ENCODE peak calls at places on chromosome 9, in ten cellular contexts. One of them, this sample, is unnamed.

GRCh38 chr9:23117621-23118020 is 671.0 kb downstream of the DMRTA1 start:
- DNase-seq in GM12878: no peak
- DNase-seq in tibial nerve: no peak
- DNase-seq in ovary: no peak
- DNase-seq in SK-N-SH: no peak
- DNase-seq in stomach: no peak
- DNase-seq in A549: no peak
- DNase-seq in sigmoid colon: no peak
- DNase-seq in suprapubic skin: no peak
- DNase-seq in H1: no peak
- DNase-seq in this sample: no peak

GRCh38 chr9:136985027-136985602 is 2.3 kb downstream of the LCNL1 start:
- DNase-seq in GM12878: no peak
- DNase-seq in tibial nerve: no peak
- DNase-seq in ovary: no peak
- DNase-seq in SK-N-SH: no peak
- DNase-seq in stomach: no peak
- DNase-seq in A549: no peak
- DNase-seq in sigmoid colon: no peak
- DNase-seq in suprapubic skin: no peak
- DNase-seq in H1: peak
- DNase-seq in this sample: no peak

GRCh38 chr9:91945277-91946074 is 4.6 kb downstream of the ROR2 start:
- DNase-seq in GM12878: no peak
- DNase-seq in tibial nerve: no peak
- DNase-seq in ovary: peak
- DNase-seq in SK-N-SH: peak
- DNase-seq in stomach: peak
- DNase-seq in A549: no peak
- DNase-seq in sigmoid colon: peak
- DNase-seq in suprapubic skin: no peak
- DNase-seq in H1: no peak
- DNase-seq in this sample: peak

GRCh38 chr9:126146254-126147145 is 180.1 kb upstream of the MVB12B start:
- DNase-seq in GM12878: peak
- DNase-seq in tibial nerve: no peak
- DNase-seq in ovary: no peak
- DNase-seq in SK-N-SH: peak
- DNase-seq in stomach: peak
- DNase-seq in A549: peak
- DNase-seq in sigmoid colon: no peak
- DNase-seq in suprapubic skin: no peak
- DNase-seq in H1: peak
- DNase-seq in this sample: peak

GRCh38 chr9:132894857-132895846 is 16.5 kb downstream of the SPACA9 start:
- DNase-seq in GM12878: no peak
- DNase-seq in tibial nerve: no peak
- DNase-seq in ovary: no peak
- DNase-seq in SK-N-SH: no peak
- DNase-seq in stomach: no peak
- DNase-seq in A549: no peak
- DNase-seq in sigmoid colon: no peak
- DNase-seq in suprapubic skin: peak
- DNase-seq in H1: no peak
- DNase-seq in this sample: no peak

GRCh38 chr9:137750563-137750962 is 127.0 kb upstream of the CACNA1B start:
- DNase-seq in GM12878: no peak
- DNase-seq in tibial nerve: no peak
- DNase-seq in ovary: no peak
- DNase-seq in SK-N-SH: no peak
- DNase-seq in stomach: no peak
- DNase-seq in A549: no peak
- DNase-seq in sigmoid colon: no peak
- DNase-seq in suprapubic skin: no peak
- DNase-seq in H1: no peak
- DNase-seq in this sample: no peak

GRCh38 chr9:135242406-135242805 is 154.9 kb downstream of the OLFM1 start:
- DNase-seq in GM12878: no peak
- DNase-seq in tibial nerve: no peak
- DNase-seq in ovary: no peak
- DNase-seq in SK-N-SH: no peak
- DNase-seq in stomach: no peak
- DNase-seq in A549: no peak
- DNase-seq in sigmoid colon: peak
- DNase-seq in suprapubic skin: no peak
- DNase-seq in H1: no peak
- DNase-seq in this sample: no peak

GRCh38 chr9:129900263-129901041 is 65.2 kb downstream of the USP20 start:
- DNase-seq in GM12878: peak
- DNase-seq in tibial nerve: no peak
- DNase-seq in ovary: no peak
- DNase-seq in SK-N-SH: no peak
- DNase-seq in stomach: no peak
- DNase-seq in A549: no peak
- DNase-seq in sigmoid colon: no peak
- DNase-seq in suprapubic skin: no peak
- DNase-seq in H1: no peak
- DNase-seq in this sample: no peak

GRCh38 chr9:272251-273213 is 57.9 kb downstream of the DOCK8 start:
- DNase-seq in GM12878: peak
- DNase-seq in tibial nerve: no peak
- DNase-seq in ovary: no peak
- DNase-seq in SK-N-SH: no peak
- DNase-seq in stomach: peak
- DNase-seq in A549: no peak
- DNase-seq in sigmoid colon: no peak
- DNase-seq in suprapubic skin: no peak
- DNase-seq in H1: no peak
- DNase-seq in this sample: peak

GRCh38 chr9:123620258-123620657 is 264.3 kb downstream of the CRB2 start:
- DNase-seq in GM12878: no peak
- DNase-seq in tibial nerve: no peak
- DNase-seq in ovary: no peak
- DNase-seq in SK-N-SH: no peak
- DNase-seq in stomach: no peak
- DNase-seq in A549: peak
- DNase-seq in sigmoid colon: no peak
- DNase-seq in suprapubic skin: no peak
- DNase-seq in H1: no peak
- DNase-seq in this sample: no peak

GRCh38 chr9:123615381-123615780 is 259.4 kb downstream of the CRB2 start:
- DNase-seq in GM12878: no peak
- DNase-seq in tibial nerve: no peak
- DNase-seq in ovary: no peak
- DNase-seq in SK-N-SH: no peak
- DNase-seq in stomach: no peak
- DNase-seq in A549: no peak
- DNase-seq in sigmoid colon: no peak
- DNase-seq in suprapubic skin: no peak
- DNase-seq in H1: no peak
- DNase-seq in this sample: no peak

GRCh38 chr9:123617286-123617685 is 261.3 kb downstream of the CRB2 start:
- DNase-seq in GM12878: no peak
- DNase-seq in tibial nerve: no peak
- DNase-seq in ovary: no peak
- DNase-seq in SK-N-SH: no peak
- DNase-seq in stomach: no peak
- DNase-seq in A549: no peak
- DNase-seq in sigmoid colon: no peak
- DNase-seq in suprapubic skin: no peak
- DNase-seq in H1: no peak
- DNase-seq in this sample: no peak

GRCh38 chr9:123616707-123617106 is 260.7 kb downstream of the CRB2 start:
- DNase-seq in GM12878: no peak
- DNase-seq in tibial nerve: no peak
- DNase-seq in ovary: no peak
- DNase-seq in SK-N-SH: no peak
- DNase-seq in stomach: no peak
- DNase-seq in A549: no peak
- DNase-seq in sigmoid colon: no peak
- DNase-seq in suprapubic skin: no peak
- DNase-seq in H1: no peak
- DNase-seq in this sample: no peak

GRCh38 chr9:123617952-123618678 is 262.1 kb downstream of the CRB2 start:
- DNase-seq in GM12878: no peak
- DNase-seq in tibial nerve: no peak
- DNase-seq in ovary: no peak
- DNase-seq in SK-N-SH: no peak
- DNase-seq in stomach: no peak
- DNase-seq in A549: no peak
- DNase-seq in sigmoid colon: no peak
- DNase-seq in suprapubic skin: no peak
- DNase-seq in H1: no peak
- DNase-seq in this sample: no peak
- TF ChIP-seq EP300 in GM12878: no peak
- TF ChIP-seq EP300 in tibial nerve: no peak
- TF ChIP-seq EP300 in ovary: no peak
- TF ChIP-seq EP300 in SK-N-SH: no peak
- TF ChIP-seq EP300 in stomach: no peak
- TF ChIP-seq EP300 in A549: no peak
- TF ChIP-seq EP300 in sigmoid colon: no peak
- TF ChIP-seq EP300 in suprapubic skin: no peak
- TF ChIP-seq EP300 in H1: no peak
- TF ChIP-seq EP300 in this sample: no peak

DNA sequence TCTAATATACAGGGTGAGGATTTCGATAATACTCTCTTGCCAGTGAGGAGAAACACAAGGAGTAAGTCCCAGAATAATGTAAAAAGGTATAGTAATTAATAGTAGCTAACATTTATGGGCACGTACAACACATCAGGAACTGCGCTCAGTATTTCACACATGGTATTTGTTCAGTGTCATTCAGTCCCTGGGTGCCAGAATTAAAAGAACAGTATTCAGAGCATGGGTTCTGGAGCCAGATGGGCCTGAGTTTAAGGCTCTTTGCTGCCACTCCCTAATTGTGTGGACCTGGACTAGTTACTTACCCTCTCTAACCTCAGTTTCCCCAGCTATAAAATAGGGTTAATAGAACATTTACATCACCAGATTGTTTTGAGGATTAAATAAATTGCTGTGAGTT is 16.3 kb downstream of the OSTF1 start:
- DNase-seq in GM12878: no peak
- DNase-seq in tibial nerve: no peak
- DNase-seq in ovary: no peak
- DNase-seq in SK-N-SH: no peak
- DNase-seq in stomach: no peak
- DNase-seq in A549: no peak
- DNase-seq in sigmoid colon: no peak
- DNase-seq in suprapubic skin: no peak
- DNase-seq in H1: no peak
- DNase-seq in this sample: no peak
- TF ChIP-seq EP300 in GM12878: no peak
- TF ChIP-seq EP300 in tibial nerve: no peak
- TF ChIP-seq EP300 in ovary: no peak
- TF ChIP-seq EP300 in SK-N-SH: no peak
- TF ChIP-seq EP300 in stomach: no peak
- TF ChIP-seq EP300 in A549: no peak
- TF ChIP-seq EP300 in sigmoid colon: no peak
- TF ChIP-seq EP300 in suprapubic skin: no peak
- TF ChIP-seq EP300 in H1: no peak
- TF ChIP-seq EP300 in this sample: no peak

DNA sequence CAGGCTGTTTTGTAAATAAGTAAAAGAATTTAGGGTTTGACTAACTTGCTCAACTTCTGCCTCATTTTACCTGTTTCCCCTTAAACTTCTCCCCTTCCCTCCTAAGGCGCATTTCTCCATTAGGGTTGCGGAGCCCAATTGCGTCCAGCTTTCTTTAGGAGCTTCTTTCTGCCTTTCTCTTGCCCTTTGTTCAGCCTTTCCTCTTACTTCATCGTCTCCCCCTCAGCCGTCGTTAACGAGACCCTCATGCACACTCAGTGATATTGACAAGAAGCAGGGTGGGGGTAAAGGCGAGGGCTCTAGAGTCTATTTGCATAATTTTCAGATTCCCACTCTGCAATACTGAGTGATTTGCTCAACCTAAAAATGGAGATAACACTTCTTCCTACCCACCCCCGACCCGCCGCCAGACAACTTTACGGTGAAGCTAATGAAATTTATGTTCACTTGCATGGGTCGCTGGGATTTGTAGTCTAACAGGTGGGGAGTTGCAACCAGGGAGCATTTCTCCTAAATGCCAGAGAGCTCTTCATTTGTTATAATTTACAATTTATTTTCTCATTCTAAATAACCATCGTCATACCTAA is 1.3 kb upstream of the TBC1D2 start:
- DNase-seq in GM12878: no peak
- DNase-seq in tibial nerve: no peak
- DNase-seq in ovary: no peak
- DNase-seq in SK-N-SH: peak
- DNase-seq in stomach: no peak
- DNase-seq in A549: no peak
- DNase-seq in sigmoid colon: no peak
- DNase-seq in suprapubic skin: no peak
- DNase-seq in H1: no peak
- DNase-seq in this sample: no peak
- TF ChIP-seq EP300 in GM12878: no peak
- TF ChIP-seq EP300 in tibial nerve: no peak
- TF ChIP-seq EP300 in ovary: no peak
- TF ChIP-seq EP300 in SK-N-SH: no peak
- TF ChIP-seq EP300 in stomach: no peak
- TF ChIP-seq EP300 in A549: no peak
- TF ChIP-seq EP300 in sigmoid colon: no peak
- TF ChIP-seq EP300 in suprapubic skin: no peak
- TF ChIP-seq EP300 in H1: no peak
- TF ChIP-seq EP300 in this sample: no peak

GRCh38 chr9:131627846-131628820 is 82.8 kb downstream of the PRRT1B start:
- DNase-seq in GM12878: no peak
- DNase-seq in tibial nerve: no peak
- DNase-seq in ovary: no peak
- DNase-seq in SK-N-SH: no peak
- DNase-seq in stomach: peak
- DNase-seq in A549: no peak
- DNase-seq in sigmoid colon: no peak
- DNase-seq in suprapubic skin: no peak
- DNase-seq in H1: no peak
- DNase-seq in this sample: peak

GRCh38 chr9:131629827-131630205 is 84.5 kb downstream of the PRRT1B start:
- DNase-seq in GM12878: no peak
- DNase-seq in tibial nerve: no peak
- DNase-seq in ovary: no peak
- DNase-seq in SK-N-SH: no peak
- DNase-seq in stomach: no peak
- DNase-seq in A549: no peak
- DNase-seq in sigmoid colon: no peak
- DNase-seq in suprapubic skin: no peak
- DNase-seq in H1: no peak
- DNase-seq in this sample: no peak

GRCh38 chr9:131628821-131629197 is 83.5 kb downstream of the PRRT1B start:
- DNase-seq in GM12878: no peak
- DNase-seq in tibial nerve: no peak
- DNase-seq in ovary: no peak
- DNase-seq in SK-N-SH: no peak
- DNase-seq in stomach: no peak
- DNase-seq in A549: no peak
- DNase-seq in sigmoid colon: no peak
- DNase-seq in suprapubic skin: no peak
- DNase-seq in H1: no peak
- DNase-seq in this sample: no peak

GRCh38 chr9:131631254-131631653 is 85.9 kb downstream of the PRRT1B start:
- DNase-seq in GM12878: no peak
- DNase-seq in tibial nerve: no peak
- DNase-seq in ovary: no peak
- DNase-seq in SK-N-SH: no peak
- DNase-seq in stomach: no peak
- DNase-seq in A549: no peak
- DNase-seq in sigmoid colon: no peak
- DNase-seq in suprapubic skin: no peak
- DNase-seq in H1: no peak
- DNase-seq in this sample: no peak

GRCh38 chr9:131630206-131630831 is 85.0 kb downstream of the PRRT1B start:
- DNase-seq in GM12878: peak
- DNase-seq in tibial nerve: no peak
- DNase-seq in ovary: no peak
- DNase-seq in SK-N-SH: no peak
- DNase-seq in stomach: no peak
- DNase-seq in A549: no peak
- DNase-seq in sigmoid colon: no peak
- DNase-seq in suprapubic skin: no peak
- DNase-seq in H1: no peak
- DNase-seq in this sample: peak
- TF ChIP-seq EP300 in GM12878: peak
- TF ChIP-seq EP300 in tibial nerve: peak
- TF ChIP-seq EP300 in ovary: no peak
- TF ChIP-seq EP300 in SK-N-SH: no peak
- TF ChIP-seq EP300 in stomach: no peak
- TF ChIP-seq EP300 in A549: no peak
- TF ChIP-seq EP300 in sigmoid colon: peak
- TF ChIP-seq EP300 in suprapubic skin: no peak
- TF ChIP-seq EP300 in H1: no peak
- TF ChIP-seq EP300 in this sample: peak

This sample was measured in transverse colon.